ENCODE peak calls at places on chromosome 10, in six cellular contexts. U is CD8-positive, alpha-beta T cell; H is mucosa of descending colon; M is adipocyte; O is activated T-cell treated with anti-CD3 and anti-CD28 coated beads, Interleukin-2, amount 50 U/mL, for 24 hours; Q is DMS79. Y is an unnamed sample.

GRCh38 chr10:78805176-78805575 is 263.6 kb upstream of the ZMIZ1 start:
- DNase-seq in Q (peak), M (peak), H (peak), O (no peak), U (no peak), Y (no peak)

GRCh38 chr10:122271076-122271475 is at the start of gene BTBD16:
- DNase-seq in H (no peak), M (no peak), O (no peak), U (no peak), Q (no peak), Y (no peak)

GRCh38 chr10:73096041-73096451 is 620 bp downstream of the P4HA1 start:
- DNase-seq in O (peak), M (peak), Q (no peak), H (peak), U (peak), Y (no peak)

GRCh38 chr10:114575417-114576131 is 82.5 kb downstream of the ABLIM1 start:
- DNase-seq in Q (no peak), H (no peak), O (no peak), M (no peak), U (no peak), Y (no peak)

GRCh38 chr10:62258926-62259325 is 9.7 kb downstream of the RTKN2 start:
- DNase-seq in H (no peak), O (no peak), Q (no peak), M (no peak), U (no peak), Y (no peak)

GRCh38 chr10:132712291-132712690 is 73.7 kb downstream of the NKX6-2 start:
- DNase-seq in U (no peak), Q (no peak), H (peak), O (no peak), M (no peak), Y (no peak)

GRCh38 chr10:5840314-5841307 is 27.4 kb upstream of the GDI2 start:
- DNase-seq in O (no peak), H (peak), Q (no peak), M (peak), U (peak), Y (no peak)

GRCh38 chr10:18866852-18867251 is 181.7 kb upstream of the MALRD1 start:
- DNase-seq in M (no peak), U (no peak), Q (no peak), O (no peak), H (no peak), Y (no peak)

GRCh38 chr10:67678335-67678974 is 17.5 kb downstream of the CTNNA3 start:
- DNase-seq in U (no peak), O (no peak), H (no peak), M (no peak), Q (no peak), Y (no peak)

GRCh38 chr10:1531883-1532597 is 205.3 kb downstream of the ADARB2 start:
- DNase-seq in H (no peak), M (no peak), U (no peak), O (no peak), Q (no peak), Y (no peak)

GRCh38 chr10:69800109-69800508 is 1.6 kb upstream of the COL13A1 start:
- DNase-seq in M (peak), Q (no peak), H (no peak), O (no peak), U (no peak), Y (no peak)

GRCh38 chr10:2915412-2915811 is 151.9 kb upstream of the PFKP start:
- DNase-seq in U (no peak), Q (no peak), H (no peak), O (no peak), M (no peak), Y (no peak)

GRCh38 chr10:5477948-5478693 is 21.2 kb downstream of the CALML5 start:
- DNase-seq in M (no peak), H (no peak), U (no peak), O (no peak), Q (no peak), Y (no peak)

GRCh38 chr10:31754803-31755624 is 173.6 kb downstream of the ARHGAP12 start:
- DNase-seq in U (no peak), Q (no peak), H (no peak), O (no peak), M (no peak), Y (no peak)

GRCh38 chr10:91724933-91725332 is 73.3 kb upstream of the TNKS2 start:
- DNase-seq in Q (no peak), M (no peak), U (no peak), H (no peak), O (no peak), Y (no peak)

GRCh38 chr10:133528845-133529575 is 1.8 kb downstream of the CYP2E1 start:
- DNase-seq in O (peak), H (no peak), M (peak), U (no peak), Q (no peak), Y (no peak)

GRCh38 chr10:8269976-8270375 is 215.5 kb downstream of the GATA3 start:
- DNase-seq in H (no peak), Q (no peak), U (no peak), O (no peak), M (no peak), Y (no peak)

GRCh38 chr10:48364659-48365405 is 58.4 kb downstream of the MAPK8 start:
- DNase-seq in O (no peak), H (no peak), U (no peak), M (peak), Q (peak), Y (peak)

GRCh38 chr10:6738464-6738824 is 158.4 kb upstream of the PRKCQ start:
- DNase-seq in U (no peak), H (no peak), O (no peak), M (peak), Q (no peak), Y (no peak)

GRCh38 chr10:85995791-85996190 is 370.8 kb downstream of the GRID1 start:
- DNase-seq in H (no peak), U (no peak), O (no peak), Q (no peak), M (peak), Y (peak)

GRCh38 chr10:79022565-79023488 is 45.9 kb upstream of the ZMIZ1 start:
- DNase-seq in O (no peak), U (peak), H (peak), M (no peak), Q (no peak), Y (no peak)

GRCh38 chr10:33113111-33113856 is 155.3 kb upstream of the ITGB1 start:
- DNase-seq in Q (no peak), O (no peak), U (no peak), H (no peak), M (peak), Y (no peak)

GRCh38 chr10:96421995-96422394 is 63.2 kb upstream of the OPALIN start:
- DNase-seq in M (no peak), O (no peak), Q (no peak), H (no peak), U (no peak), Y (no peak)

GRCh38 chr10:116111483-116112095 is 161.4 kb downstream of the GFRA1 start:
- DNase-seq in M (no peak), U (no peak), H (no peak), O (no peak), Q (no peak), Y (no peak)

GRCh38 chr10:103580422-103580821 is 86.9 kb downstream of the NEURL1 start:
- DNase-seq in H (no peak), O (no peak), M (no peak), Q (no peak), U (no peak), Y (no peak)

GRCh38 chr10:17022898-17023297 is 106.7 kb downstream of the CUBN start:
- DNase-seq in M (no peak), U (no peak), Q (no peak), O (no peak), H (no peak), Y (no peak)

GRCh38 chr10:6701289-6701688 is 121.2 kb upstream of the PRKCQ start:
- DNase-seq in H (no peak), U (no peak), Q (no peak), M (no peak), O (no peak), Y (no peak)

GRCh38 chr10:122018951-122019413 is 30.0 kb downstream of the TACC2 start:
- DNase-seq in U (no peak), Q (peak), O (no peak), M (no peak), H (peak), Y (no peak)

GRCh38 chr10:218753-219152 is 83.5 kb downstream of the ZMYND11 start:
- DNase-seq in Q (no peak), U (no peak), M (peak), O (no peak), H (no peak), Y (no peak)

GRCh38 chr10:1942478-1942877 is 205.2 kb upstream of the ADARB2 start:
- DNase-seq in O (no peak), U (no peak), M (no peak), Q (no peak), H (no peak), Y (no peak)

GRCh38 chr10:88499569-88500470 is 83.3 kb downstream of the RNLS start:
- DNase-seq in U (no peak), Q (no peak), M (peak), O (no peak), H (no peak), Y (no peak)

GRCh38 chr10:99943908-99944307 is 65.8 kb downstream of the DNMBP start:
- DNase-seq in U (no peak), H (no peak), O (no peak), Q (no peak), M (no peak), Y (no peak)

GRCh38 chr10:129814681-129815646 is 149.1 kb downstream of the EBF3 start:
- DNase-seq in U (no peak), M (no peak), H (no peak), O (no peak), Q (no peak), Y (no peak)

GRCh38 chr10:5041471-5042023 is 37.9 kb upstream of the AKR1C2 start:
- DNase-seq in M (no peak), U (no peak), H (no peak), O (no peak), Q (no peak), Y (peak)